ENCODE peak calls at places on chromosomes 13 and 19, in nine cellular contexts. A, I, H, K, N, M, T, F and B are unnamed samples.
A peak's percentile ranks its signal among the peaks of the same experiment; 100 is the strongest.

GRCh38 chr13:95121516-95121915 is 179.7 kb downstream of the ABCC4 start:
- DNase-seq in N (no peak), H (no peak), K (no peak), T (no peak), F (peak; percentile 68), I (no peak), A (no peak), M (no peak), B (no peak)

GRCh38 chr19:55113570-55114039 is 3.8 kb downstream of the PPP1R12C start:
- DNase-seq in N (no peak), A (peak; percentile 96), H (peak; percentile 96), M (peak; percentile 83), I (peak; percentile 82), T (peak; percentile 88), F (no peak), K (peak; percentile 74), B (peak; percentile 96)

GRCh38 chr13:98557934-98558630 is 18.8 kb downstream of the STK24 start:
- DNase-seq in T (no peak), I (no peak), F (no peak), K (no peak), N (no peak), H (peak; percentile 36), A (peak; percentile 39), M (no peak), B (no peak)

GRCh38 chr19:6425732-6426686 is 1.4 kb upstream of the KHSRP start:
- DNase-seq in M (no peak), K (no peak), F (peak; percentile 19), I (no peak), N (no peak), A (no peak), H (no peak), T (peak; percentile 53), B (no peak)

GRCh38 chr13:110540871-110541525 is 20.5 kb downstream of the RAB20 start:
- DNase-seq in T (no peak), F (no peak), H (no peak), A (peak; percentile 62), M (peak; percentile 62), I (peak; percentile 38), N (no peak), K (no peak), B (no peak)

GRCh38 chr19:58181902-58182576 is 822 bp upstream of the ZNF274 start:
- DNase-seq in A (no peak), N (peak; percentile 58), T (peak; percentile 27), M (peak; percentile 55), F (peak; percentile 60), I (peak; percentile 30), H (peak; percentile 63), K (no peak), B (peak; percentile 7)

GRCh38 chr19:38877781-38878574 is at the start of gene RINL:
- DNase-seq in N (peak; percentile 73), H (no peak), K (no peak), T (no peak), M (no peak), I (no peak), F (no peak), A (no peak), B (no peak)

GRCh38 chr19:41323430-41324125 is 13.6 kb downstream of the CCDC97 start:
- DNase-seq in K (no peak), H (peak; percentile 98), F (peak; percentile 72), T (peak; percentile 90), N (no peak), I (peak; percentile 69), A (peak; percentile 91), M (no peak), B (peak; percentile 97)

GRCh38 chr19:5214902-5215301 is 125.7 kb downstream of the PTPRS start:
- DNase-seq in M (no peak), A (no peak), K (no peak), H (no peak), I (no peak), N (no peak), T (no peak), F (no peak), B (no peak)

GRCh38 chr19:14107581-14108461 is 9.7 kb downstream of the PRKACA start:
- DNase-seq in N (no peak), T (peak; percentile 56), K (no peak), I (no peak), A (peak; percentile 87), M (no peak), F (peak; percentile 18), H (no peak), B (no peak)

GRCh38 chr13:23799945-23800344 is 89.3 kb downstream of the MIPEP start:
- DNase-seq in A (no peak), N (no peak), T (no peak), H (peak; percentile 56), K (no peak), I (no peak), F (no peak), M (no peak), B (peak; percentile 67)

GRCh38 chr19:5621945-5622464 is 571 bp downstream of the SAFB2 start:
- DNase-seq in T (peak; percentile 71), F (peak; percentile 42), A (no peak), M (no peak), H (peak; percentile 12), K (peak; percentile 43), I (peak; percentile 27), N (peak; percentile 36), B (no peak)

GRCh38 chr13:36887758-36888521 is 32.1 kb downstream of the SMAD9 start:
- DNase-seq in H (no peak), M (no peak), N (no peak), T (no peak), K (no peak), A (no peak), I (no peak), F (no peak), B (no peak)

GRCh38 chr13:77180011-77180410 is 146.9 kb downstream of the MYCBP2 start:
- DNase-seq in F (no peak), M (no peak), K (no peak), T (no peak), N (no peak), A (no peak), I (no peak), H (no peak), B (no peak)

GRCh38 chr13:27923794-27924528 is 4.2 kb downstream of the PDX1 start:
- DNase-seq in M (no peak), T (no peak), F (no peak), N (no peak), K (peak; percentile 42), H (no peak), I (peak; percentile 51), A (no peak), B (no peak)

GRCh38 chr19:10408511-10409291 is 5.4 kb upstream of the CDC37 start:
- DNase-seq in A (no peak), H (no peak), I (no peak), T (no peak), M (no peak), K (no peak), N (no peak), F (no peak), B (no peak)

DNA sequence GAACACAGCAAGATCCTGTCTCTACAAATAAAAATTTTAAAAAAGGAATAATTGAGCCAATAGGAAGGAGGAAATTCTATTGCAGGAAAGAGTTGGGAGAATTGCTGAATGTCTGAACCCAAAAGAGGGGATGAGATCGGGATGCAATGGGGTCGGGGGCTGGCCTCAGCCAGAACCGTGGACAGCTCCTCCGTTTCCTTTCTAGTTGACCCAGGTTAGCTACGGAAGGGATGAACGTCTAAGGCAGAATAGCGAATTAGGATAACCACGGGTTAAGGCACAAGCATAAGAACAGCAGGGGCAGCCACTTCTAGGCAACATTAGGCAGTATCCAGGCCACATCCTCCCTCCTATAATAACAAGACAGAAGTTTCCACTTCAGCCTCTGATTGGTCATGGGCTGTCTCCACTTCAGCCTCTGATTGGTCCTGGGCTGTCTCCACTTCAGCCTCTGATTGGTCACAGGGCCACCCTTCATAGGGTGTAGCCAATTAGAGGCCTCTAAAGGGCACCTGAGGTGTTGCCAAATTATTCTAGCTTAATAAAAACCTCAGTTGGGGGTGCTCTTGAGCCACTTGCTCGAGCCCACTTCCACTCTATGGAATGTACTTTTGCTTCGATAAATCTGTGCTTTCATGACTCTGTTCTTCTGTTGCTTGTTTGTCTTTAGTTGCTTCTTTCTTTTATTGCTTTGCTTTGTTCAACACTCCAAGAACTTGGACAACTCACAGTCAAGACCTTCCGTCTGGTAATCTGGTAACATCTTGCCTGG is 24.9 kb upstream of the TPM4 start:
- DNase-seq in H (peak; percentile 70), T (no peak), A (no peak), M (no peak), K (no peak), I (no peak), F (peak; percentile 15), N (no peak), B (no peak)
- TF ChIP-seq CTCF in H (peak; percentile 16), T (no peak), A (no peak), M (peak; percentile 4), K (no peak), I (no peak), F (peak; percentile 14), N (no peak), B (no peak)

GRCh38 chr13:76016799-76017198 is 380.7 kb downstream of the LMO7 start:
- DNase-seq in T (no peak), K (no peak), N (no peak), M (no peak), A (no peak), H (peak; percentile 61), F (peak; percentile 67), I (peak; percentile 7), B (no peak)

GRCh38 chr13:76017861-76018556 is 381.9 kb downstream of the LMO7 start:
- DNase-seq in T (no peak), M (no peak), H (no peak), A (no peak), I (no peak), F (no peak), N (no peak), K (no peak), B (no peak)

GRCh38 chr13:76023644-76024043 is 387.5 kb downstream of the LMO7 start:
- DNase-seq in K (no peak), M (no peak), A (no peak), F (peak; percentile 83), T (no peak), H (no peak), N (no peak), I (no peak), B (peak; percentile 11)

GRCh38 chr13:76020421-76020955 is 384.4 kb downstream of the LMO7 start:
- DNase-seq in A (no peak), M (no peak), I (no peak), N (no peak), K (no peak), F (no peak), H (no peak), T (no peak), B (no peak)

GRCh38 chr13:76019421-76020044 is 383.4 kb downstream of the LMO7 start:
- DNase-seq in T (no peak), N (no peak), F (peak; percentile 88), I (peak; percentile 45), K (no peak), M (peak; percentile 15), A (no peak), H (no peak), B (no peak)
- TF ChIP-seq CTCF in T (no peak), N (no peak), F (peak; percentile 77), I (peak; percentile 44), K (no peak), M (no peak), A (no peak), H (peak; percentile 60), B (no peak)

GRCh38 chr19:47280183-47280797 is 5.6 kb downstream of the INAFM1 start:
- DNase-seq in A (no peak), T (no peak), M (no peak), I (peak; percentile 46), F (peak; percentile 44), H (peak; percentile 30), K (no peak), N (peak; percentile 62), B (no peak)
- TF ChIP-seq CTCF in A (peak; percentile 23), T (no peak), M (peak; percentile 54), I (peak; percentile 19), F (peak; percentile 38), H (peak; percentile 62), K (peak; percentile 44), N (no peak), B (peak; percentile 51)

GRCh38 chr19:48784527-48784926 is 26.3 kb downstream of the BCAT2 start:
- DNase-seq in I (no peak), K (no peak), T (no peak), A (no peak), N (no peak), M (peak; percentile 25), F (peak; percentile 20), H (peak; percentile 62), B (no peak)
- TF ChIP-seq CTCF in I (no peak), K (no peak), T (no peak), A (no peak), N (no peak), M (peak; percentile 31), F (no peak), H (peak; percentile 61), B (no peak)